ENCODE peak calls at places on chromosomes 13 and 19, in four cellular contexts. O is MM.1S, G is GM23248, K is PC-3. W is an unnamed sample. For H3K9me2, the result is how much of the 10 kb centered on the place peaks cover.

GRCh38 chr13:113656015-113656588 is 1.9 kb downstream of the ATP4B start:
- DNase-seq in O (no peak), G (no peak), K (no peak), W (no peak)

GRCh38 chr13:22569830-22570229 is 610.9 kb upstream of the SGCG start:
- DNase-seq in O (no peak), G (no peak), K (no peak), W (no peak)

GRCh38 chr13:100484708-100485107 is 103.9 kb downstream of the GGACT start:
- DNase-seq in O (no peak), G (no peak), K (no peak), W (no peak)

GRCh38 chr13:75481176-75482069 is 546 bp downstream of the TBC1D4 start:
- DNase-seq in O (peak), G (peak), K (peak), W (no peak)

GRCh38 chr19:7942981-7943443 is 454 bp downstream of the TIMM44 start:
- DNase-seq in O (peak), G (peak), K (peak), W (no peak)

GRCh38 chr19:1854542-1855039 is 6.3 kb upstream of the REXO1 start:
- DNase-seq in O (no peak), G (peak), K (no peak), W (no peak)

GRCh38 chr13:49292742-49293498 is 45.2 kb downstream of the CDADC1 start:
- DNase-seq in O (no peak), G (peak), K (no peak), W (no peak)

GRCh38 chr19:1312732-1313694 is 27.3 kb downstream of the EFNA2 start:
- DNase-seq in O (no peak), G (peak), K (peak), W (peak)

GRCh38 chr19:2332341-2333026 is 4.0 kb downstream of the SPPL2B start:
- DNase-seq in O (peak), G (no peak), K (no peak), W (no peak)

GRCh38 chr19:45293682-45294081 is 29.0 kb downstream of the CKM start:
- DNase-seq in O (no peak), G (no peak), K (peak), W (no peak)

GRCh38 chr13:114143806-114144605 is 11.6 kb upstream of the RASA3 start:
- DNase-seq in O (no peak), G (no peak), K (no peak), W (peak)

GRCh38 chr19:6213266-6213595 is 66.5 kb downstream of the MLLT1 start:
- DNase-seq in O (no peak), G (no peak), K (no peak), W (no peak)

GRCh38 chr13:112626761-112627160 is 38.8 kb upstream of the TUBGCP3 start:
- DNase-seq in O (no peak), G (no peak), K (no peak), W (no peak)

GRCh38 chr19:3270908-3271307 is 46.4 kb downstream of the CELF5 start:
- DNase-seq in O (no peak), G (peak), K (peak), W (peak)

GRCh38 chr19:27746691-27747380 is 1466.1 kb downstream of the UQCRFS1 start:
- DNase-seq in O (peak), G (peak), K (peak), W (no peak)

GRCh38 chr19:41646589-41647204 is 19.8 kb upstream of the CEACAM4 start:
- DNase-seq in O (no peak), G (peak), K (peak), W (peak)

GRCh38 chr19:15673176-15673654 is 328 bp downstream of the CYP4F12 start:
- DNase-seq in O (no peak), G (no peak), K (no peak), W (no peak)

GRCh38 chr13:50708461-50708860 is 135.0 kb downstream of the DLEU7 start:
- DNase-seq in O (no peak), G (no peak), K (no peak), W (no peak)

GRCh38 chr13:78689011-78689410 is 30.1 kb upstream of the OBI1 start:
- DNase-seq in O (no peak), G (no peak), K (peak), W (no peak)

GRCh38 chr19:54100560-54100959 is at the start of gene OSCAR:
- DNase-seq in O (no peak), G (no peak), K (no peak), W (no peak)

GRCh38 chr19:35436477-35437141 is 11.4 kb upstream of the FFAR2 start:
- DNase-seq in O (no peak), G (peak), K (peak), W (no peak)

GRCh38 chr13:34409496-34410163 is 532.4 kb upstream of the NBEA start:
- DNase-seq in O (no peak), G (no peak), K (no peak), W (no peak)

GRCh38 chr19:52601025-52601973 is 31.2 kb downstream of the ZNF701 start:
- DNase-seq in O (peak), G (peak), K (peak), W (peak)

GRCh38 chr19:49067554-49067953 is 2.9 kb upstream of the NTF4 start:
- DNase-seq in O (no peak), G (no peak), K (no peak), W (no peak)

GRCh38 chr19:13881692-13882418 is 4.9 kb downstream of the NANOS3 start:
- DNase-seq in O (no peak), G (peak), K (no peak), W (no peak)

GRCh38 chr13:87527036-87527435 is 144.1 kb upstream of the SLITRK5 start:
- DNase-seq in O (no peak), G (no peak), K (no peak), W (no peak)

GRCh38 chr13:86729206-86729605 is 930.0 kb upstream of the SLITRK6 start:
- DNase-seq in O (no peak), G (no peak), K (no peak), W (no peak)

GRCh38 chr19:6209233-6209632 is 70.5 kb downstream of the MLLT1 start:
- DNase-seq in O (no peak), G (no peak), K (no peak), W (no peak)

GRCh38 chr19:17200408-17201079 is 14.6 kb upstream of the USE1 start:
- DNase-seq in O (no peak), G (no peak), K (no peak), W (no peak)

GRCh38 chr13:23799945-23800344 is 89.3 kb downstream of the MIPEP start:
- DNase-seq in O (peak), G (no peak), K (no peak), W (no peak)

GRCh38 chr13:35876601-35877000 is 254.6 kb downstream of the DCLK1 start:
- DNase-seq in O (no peak), G (peak), K (no peak), W (no peak)

GRCh38 chr13:35882722-35883497 is 248.3 kb downstream of the DCLK1 start:
- DNase-seq in O (no peak), G (no peak), K (peak), W (no peak)

GRCh38 chr13:35874704-35875103 is 256.5 kb downstream of the DCLK1 start:
- DNase-seq in O (no peak), G (no peak), K (no peak), W (no peak)

GRCh38 chr13:35881360-35881759 is 249.8 kb downstream of the DCLK1 start:
- DNase-seq in O (no peak), G (peak), K (no peak), W (no peak)

DNA sequence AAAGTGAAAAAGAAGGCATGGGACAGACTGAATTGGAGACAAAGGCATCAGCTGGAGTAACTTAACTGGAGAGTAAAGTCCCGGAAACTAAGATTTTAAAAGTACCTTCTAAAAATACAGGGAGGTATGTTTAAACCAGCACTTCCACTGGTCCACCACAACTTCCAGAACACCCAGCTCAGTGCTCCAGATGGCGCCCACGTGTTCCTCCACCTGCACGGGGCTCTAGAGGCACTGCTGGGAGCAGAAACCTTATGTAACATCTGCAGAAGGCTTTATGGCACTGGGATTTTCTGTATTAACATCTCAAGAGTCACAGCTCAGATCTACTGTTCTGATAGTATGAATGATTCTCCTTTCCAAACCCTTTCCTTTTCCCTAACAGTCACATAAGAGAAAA is 252.1 kb downstream of the DCLK1 start:
- DNase-seq in O (peak), G (no peak), K (no peak), W (no peak)
- H3K9me2 ChIP-seq in O (under half), G (under half), K (under half), W (under half)

GRCh38 chr19:31413353-31413752 is 64.1 kb upstream of the TSHZ3 start:
- DNase-seq in O (no peak), G (no peak), K (no peak), W (no peak)

GRCh38 chr19:31406106-31406505 is 56.9 kb upstream of the TSHZ3 start:
- DNase-seq in O (no peak), G (no peak), K (no peak), W (no peak)

GRCh38 chr19:31402931-31403330 is 53.7 kb upstream of the TSHZ3 start:
- DNase-seq in O (no peak), G (peak), K (no peak), W (no peak)

GRCh38 chr19:31408460-31409124 is 59.4 kb upstream of the TSHZ3 start:
- DNase-seq in O (no peak), G (peak), K (peak), W (no peak)
- H3K9me2 ChIP-seq in O (under half), G (under half), K (under half), W (under half)

GRCh38 chr13:99172951-99173350 is 27.7 kb upstream of the UBAC2 start:
- DNase-seq in O (no peak), G (no peak), K (no peak), W (no peak)
- H3K9me2 ChIP-seq in O (under half), G (under half), K (under half), W (under half)

GRCh38 chr19:18840288-18841260 is 8.8 kb downstream of the UPF1 start:
- DNase-seq in O (no peak), G (no peak), K (no peak), W (no peak)
- H3K9me2 ChIP-seq in O (under half), G (under half), K (under half), W (under half)

DNA sequence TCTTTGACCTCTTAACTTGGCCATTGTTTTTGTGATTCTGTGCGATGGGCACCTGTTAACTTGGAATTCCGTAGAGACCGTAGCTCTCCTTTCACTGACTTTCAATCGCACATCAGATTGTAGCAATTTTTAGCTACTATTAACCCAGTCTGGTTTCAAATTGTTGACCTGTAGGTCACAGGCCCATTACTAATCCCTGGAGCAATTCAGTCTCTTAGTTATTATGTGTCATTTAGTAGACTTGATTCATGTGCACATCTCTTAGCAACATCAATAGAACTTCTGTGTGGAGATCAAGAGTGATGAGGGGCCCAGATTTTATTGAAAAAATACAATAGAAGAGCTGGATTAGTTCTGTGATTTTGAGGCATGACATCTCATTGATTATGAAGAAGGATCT is 549.6 kb upstream of the SLC10A2 start:
- DNase-seq in O (no peak), G (no peak), K (no peak), W (no peak)
- H3K9me2 ChIP-seq in O (under half), G (under half), K (under half), W (under half)

DNA sequence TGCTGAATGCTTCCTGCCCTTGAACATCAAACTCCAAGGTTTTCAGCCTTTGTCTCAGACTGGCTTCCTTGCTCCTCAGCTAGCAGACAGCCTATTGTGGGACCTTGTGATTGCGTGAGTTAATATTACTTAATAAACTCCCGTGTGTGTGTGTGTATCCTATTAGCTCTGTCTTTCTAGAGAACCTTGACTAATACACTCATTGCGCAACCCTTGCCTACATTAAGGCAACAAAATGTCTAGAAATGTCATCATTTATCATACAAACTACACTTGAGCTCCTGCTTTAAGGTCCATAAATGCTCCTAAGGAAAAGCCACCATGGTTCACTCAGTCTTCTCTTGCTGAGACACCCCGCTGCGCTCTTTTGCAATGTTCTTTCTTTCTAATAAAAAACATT is 2861.0 kb downstream of the PCDH9 start:
- DNase-seq in O (no peak), G (peak), K (no peak), W (no peak)
- H3K9me2 ChIP-seq in O (under half), G (under half), K (under half), W (under half)

W was measured in HCT116.